ENCODE peak calls at places on chromosomes 2 and 18, in five cellular contexts. X is AG10803, F is left colon, C is cardiac muscle cell, D is foreskin fibroblast. V is an unnamed sample.
A peak's percentile ranks its signal among the peaks of the same experiment; 100 is the strongest.

GRCh38 chr2:230930149-230930780 is 5.2 kb upstream of the GPR55 start:
- DNase-seq in X (no peak), F (no peak), C (no peak), D (no peak), V (peak; percentile 15)

GRCh38 chr2:170816499-170817246 is at the start of gene GAD1:
- DNase-seq in X (peak; percentile 76), F (peak; percentile 75), C (peak; percentile 66), D (peak; percentile 72), V (no peak)

GRCh38 chr2:1187189-1187588 is 226.1 kb upstream of the TPO start:
- DNase-seq in X (no peak), F (no peak), C (no peak), D (no peak), V (no peak)

GRCh38 chr18:72697706-72698105 is 153.6 kb upstream of the CBLN2 start:
- DNase-seq in X (no peak), F (no peak), C (no peak), D (no peak), V (no peak)

GRCh38 chr2:74499940-74500577 is 656 bp upstream of the LBX2 start:
- DNase-seq in X (no peak), F (no peak), C (no peak), D (no peak), V (no peak)

GRCh38 chr18:4200399-4200798 is 254.7 kb downstream of the DLGAP1 start:
- DNase-seq in X (no peak), F (no peak), C (no peak), D (no peak), V (no peak)

GRCh38 chr2:68391099-68391498 is 26.0 kb downstream of the PLEK start:
- DNase-seq in X (no peak), F (no peak), C (no peak), D (no peak), V (no peak)

GRCh38 chr2:217127744-217128143 is 267.9 kb upstream of the TNP1 start:
- DNase-seq in X (peak; percentile 13), F (no peak), C (no peak), D (no peak), V (no peak)

GRCh38 chr18:3479978-3480377 is 30.0 kb downstream of the TGIF1 start:
- DNase-seq in X (no peak), F (peak; percentile 29), C (no peak), D (no peak), V (no peak)

GRCh38 chr18:68740966-68741365 is 26.1 kb upstream of the TMX3 start:
- DNase-seq in X (peak; percentile 45), F (no peak), C (no peak), D (no peak), V (no peak)